ENCODE peak calls at places on chromosomes 5 and 9, in four cellular contexts. G, Z, R and U are unnamed samples.

GRCh38 chr9:130124471-130124870 is 47.7 kb upstream of the NCS1 start:
- DNase-seq in G (no peak), R (no peak), Z (no peak), U (no peak)

GRCh38 chr5:132220476-132220875 is 7.2 kb downstream of the P4HA2 start:
- DNase-seq in G (no peak), R (no peak), Z (no peak), U (no peak)

GRCh38 chr9:14749738-14750137 is 27.2 kb upstream of the CER1 start:
- DNase-seq in R (peak), G (no peak), Z (no peak), U (no peak)

GRCh38 chr9:115063058-115063850 is 54.7 kb downstream of the TNC start:
- DNase-seq in R (no peak), G (no peak), Z (no peak), U (no peak)

GRCh38 chr9:8832956-8833355 is 1033.4 kb upstream of the DMAC1 start:
- DNase-seq in G (no peak), Z (no peak), R (no peak), U (no peak)

GRCh38 chr5:38899936-38900335 is 54.1 kb downstream of the OSMR start:
- DNase-seq in Z (no peak), R (no peak), G (no peak), U (no peak)

GRCh38 chr5:1055896-1056610 is 47.5 kb downstream of the NKD2 start:
- DNase-seq in Z (no peak), G (no peak), R (no peak), U (no peak)

GRCh38 chr5:7391215-7391614 is 4.7 kb upstream of the ADCY2 start:
- DNase-seq in Z (no peak), G (no peak), R (no peak), U (no peak)

GRCh38 chr5:56827043-56827442 is 11.7 kb downstream of the MAP3K1 start:
- DNase-seq in Z (no peak), R (no peak), G (peak), U (no peak)